ENCODE peak calls at places on chromosomes 11 and 22, in nine cellular contexts. F is adrenal gland, G is chondrocyte, X is nephron progenitor cell, I is epithelial cell of esophagus, E is pancreas, T is Panc1, M is psoas muscle, D is AG04449. Y is an unnamed sample.
A peak's percentile ranks its signal among the peaks of the same experiment; 100 is the strongest.

GRCh38 chr22:37740455-37741311 is 43.8 kb downstream of the TRIOBP start:
- DNase-seq in F (no peak), T (no peak), X (no peak), I (no peak), G (no peak), E (no peak), D (no peak), M (no peak), Y (no peak)

GRCh38 chr22:27420817-27421361 is 380.7 kb downstream of the MN1 start:
- DNase-seq in E (peak; percentile 87), I (peak; percentile 92), X (no peak), T (no peak), D (peak; percentile 79), F (no peak), G (peak; percentile 96), M (peak; percentile 84), Y (peak; percentile 6)

GRCh38 chr11:96054870-96055705 is 131.2 kb upstream of the MTMR2 start:
- DNase-seq in M (no peak), E (no peak), F (no peak), I (peak; percentile 59), X (no peak), T (peak; percentile 36), G (no peak), D (no peak), Y (no peak)

GRCh38 chr11:121472310-121472709 is 19.5 kb upstream of the SORL1-AS1 start:
- DNase-seq in G (no peak), D (no peak), E (no peak), F (no peak), T (no peak), I (no peak), M (no peak), X (no peak), Y (no peak)

GRCh38 chr11:96332236-96332761 is 10.7 kb downstream of the MAML2 start:
- DNase-seq in T (no peak), I (peak; percentile 53), E (no peak), X (no peak), F (no peak), D (no peak), M (no peak), G (no peak), Y (no peak)

GRCh38 chr22:17922925-17923898 is 101.1 kb downstream of the MICAL3 start:
- DNase-seq in X (no peak), E (no peak), T (no peak), F (peak; percentile 68), I (no peak), M (no peak), G (no peak), D (peak; percentile 57), Y (peak; percentile 79)

GRCh38 chr22:42072606-42073330 is 1.3 kb upstream of the PHETA2 start:
- DNase-seq in F (no peak), G (no peak), I (no peak), T (no peak), X (no peak), M (no peak), E (no peak), D (no peak), Y (no peak)

GRCh38 chr11:125348141-125348651 is 147.9 kb downstream of the FEZ1 start:
- DNase-seq in X (peak; percentile 78), G (no peak), T (no peak), I (no peak), M (no peak), D (no peak), E (no peak), F (no peak), Y (no peak)

GRCh38 chr11:88579466-88579865 is 241.9 kb upstream of the CTSC start:
- DNase-seq in X (no peak), G (no peak), I (peak; percentile 19), D (no peak), M (no peak), T (no peak), E (no peak), F (no peak), Y (no peak)

GRCh38 chr22:41608386-41608785 is 12.5 kb downstream of the DESI1 start:
- DNase-seq in X (no peak), I (no peak), E (no peak), D (no peak), M (no peak), T (no peak), F (no peak), G (peak; percentile 43), Y (no peak)

GRCh38 chr11:44971185-44971584 is 20.5 kb upstream of the TP53I11 start:
- DNase-seq in E (no peak), I (no peak), F (no peak), D (no peak), M (no peak), T (no peak), X (no peak), G (no peak), Y (no peak)

GRCh38 chr11:63837719-63838118 is 1.2 kb upstream of the MARK2 start:
- DNase-seq in D (no peak), E (no peak), X (no peak), M (no peak), I (no peak), G (peak; percentile 30), F (peak; percentile 39), T (no peak), Y (no peak)

GRCh38 chr11:111585371-111585770 is 16.9 kb upstream of the SIK2 start:
- DNase-seq in F (no peak), D (peak; percentile 34), I (peak; percentile 37), G (no peak), X (no peak), M (no peak), E (no peak), T (no peak), Y (no peak)

GRCh38 chr11:86183694-86184093 is 60.9 kb upstream of the EED start:
- DNase-seq in I (peak; percentile 82), D (no peak), T (no peak), X (no peak), G (no peak), E (no peak), M (no peak), F (no peak), Y (no peak)

DNA sequence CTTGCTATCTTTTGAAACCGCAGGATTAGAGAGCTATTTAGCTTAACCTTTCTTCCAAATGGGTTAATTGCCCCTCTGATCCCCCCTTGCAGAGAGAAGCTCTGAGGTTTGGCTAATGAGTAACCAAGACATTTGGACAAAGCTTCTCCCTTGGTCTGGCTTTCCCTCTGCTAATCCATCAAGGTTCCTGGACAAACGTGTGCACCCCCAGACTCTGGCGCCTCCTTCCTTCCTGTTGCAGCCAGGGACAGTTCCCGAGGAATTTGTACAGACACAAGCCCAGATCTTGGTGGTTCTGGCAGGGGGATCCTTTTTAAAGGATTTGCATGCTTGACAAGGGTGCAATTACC is 1.6 kb downstream of the KIAA1671 start:
- DNase-seq in M (no peak), I (no peak), T (no peak), X (no peak), G (no peak), F (no peak), E (no peak), D (no peak), Y (no peak)
- TF ChIP-seq CTCF in M (no peak), I (no peak), T (no peak), X (no peak), G (no peak), F (no peak), E (no peak), D (no peak), Y (peak; percentile 15)

GRCh38 chr11:12106101-12106500 is 4.3 kb upstream of the MICAL2 start:
- DNase-seq in M (no peak), F (no peak), E (no peak), T (no peak), G (no peak), D (no peak), I (no peak), X (no peak), Y (no peak)

GRCh38 chr11:12103411-12104225 is 6.8 kb upstream of the MICAL2 start:
- DNase-seq in G (no peak), F (no peak), E (peak; percentile 27), I (no peak), D (no peak), X (no peak), M (no peak), T (no peak), Y (no peak)

GRCh38 chr11:12106501-12106900 is 3.9 kb upstream of the MICAL2 start:
- DNase-seq in I (no peak), G (no peak), X (no peak), E (no peak), M (no peak), T (no peak), F (no peak), D (no peak), Y (no peak)

GRCh38 chr11:12102588-12103410 is 7.6 kb upstream of the MICAL2 start:
- DNase-seq in T (no peak), F (no peak), D (no peak), M (no peak), X (no peak), G (no peak), I (no peak), E (no peak), Y (no peak)

GRCh38 chr11:12105471-12105870 is 4.9 kb upstream of the MICAL2 start:
- DNase-seq in M (no peak), T (no peak), D (no peak), X (no peak), G (no peak), I (no peak), F (no peak), E (no peak), Y (no peak)
- TF ChIP-seq CTCF in M (no peak), T (no peak), D (no peak), X (no peak), G (no peak), I (no peak), F (no peak), E (no peak), Y (no peak)

GRCh38 chr11:104333977-104334376 is 170.0 kb upstream of the PDGFD start:
- DNase-seq in G (no peak), M (no peak), I (peak; percentile 4), F (no peak), E (no peak), X (no peak), D (no peak), T (no peak), Y (no peak)

GRCh38 chr11:104329043-104329442 is 165.1 kb upstream of the PDGFD start:
- DNase-seq in I (no peak), T (no peak), D (no peak), X (no peak), M (no peak), F (no peak), G (no peak), E (no peak), Y (no peak)

GRCh38 chr11:104328514-104328912 is 164.6 kb upstream of the PDGFD start:
- DNase-seq in M (no peak), D (no peak), T (no peak), I (no peak), X (no peak), F (no peak), G (no peak), E (no peak), Y (no peak)

GRCh38 chr11:104327864-104328513 is 164.0 kb upstream of the PDGFD start:
- DNase-seq in G (no peak), E (no peak), I (no peak), X (no peak), D (no peak), T (no peak), M (no peak), F (no peak), Y (no peak)

GRCh38 chr11:104332110-104332509 is 168.2 kb upstream of the PDGFD start:
- DNase-seq in F (no peak), G (no peak), T (no peak), X (peak; percentile 31), M (no peak), E (no peak), I (peak; percentile 25), D (no peak), Y (no peak)
- TF ChIP-seq CTCF in F (no peak), G (peak; percentile 47), T (peak; percentile 29), X (peak; percentile 27), M (no peak), E (no peak), I (peak; percentile 29), D (no peak), Y (peak; percentile 60)

GRCh38 chr11:18720086-18720810 is 5.7 kb downstream of the IGSF22 start:
- DNase-seq in E (no peak), M (peak; percentile 20), X (no peak), I (peak; percentile 33), D (no peak), G (peak; percentile 19), F (no peak), T (no peak), Y (no peak)
- TF ChIP-seq CTCF in E (no peak), M (no peak), X (no peak), I (no peak), D (no peak), G (no peak), F (no peak), T (no peak), Y (no peak)